ENCODE peak calls at places on chromosomes 7 and 10, in ten cellular contexts. P, Y, S, X, R, B, T, Q, I and D are unnamed samples. For H3K4me1, the result is how much of the 10 kb centered on the place peaks cover.

GRCh38 chr10:48772059-48772458 is 87.4 kb downstream of the WDFY4 start:
- DNase-seq in X (no peak), Y (no peak), P (no peak), T (no peak), S (no peak), I (no peak), B (no peak), Q (no peak), R (no peak), D (no peak)

GRCh38 chr7:46953008-46953407 is 628.9 kb downstream of the TNS3 start:
- DNase-seq in P (no peak), B (no peak), Q (no peak), Y (no peak), T (no peak), X (no peak), S (no peak), I (no peak), R (no peak), D (no peak)

GRCh38 chr7:130904792-130905191 is 170.8 kb upstream of the KLF14 start:
- DNase-seq in P (no peak), T (no peak), Q (no peak), I (peak), S (peak), X (no peak), Y (no peak), R (peak), B (no peak), D (no peak)

GRCh38 chr10:44860811-44861751 is 50.1 kb upstream of the TMEM72 start:
- DNase-seq in X (peak), Y (no peak), T (no peak), B (no peak), R (peak), S (peak), P (no peak), Q (peak), I (peak), D (no peak)

GRCh38 chr10:111440501-111440900 is 363.7 kb downstream of the ADRA2A start:
- DNase-seq in B (no peak), X (no peak), S (no peak), T (no peak), R (no peak), Y (no peak), I (no peak), Q (no peak), P (no peak), D (no peak)

GRCh38 chr10:73584737-73585136 is 6.4 kb downstream of the USP54 start:
- DNase-seq in I (no peak), X (no peak), T (no peak), P (no peak), Q (no peak), S (peak), Y (no peak), B (no peak), R (peak), D (no peak)

GRCh38 chr7:26507375-26508068 is 215.9 kb downstream of the SNX10 start:
- DNase-seq in X (no peak), Y (no peak), R (no peak), P (no peak), I (no peak), Q (no peak), T (no peak), S (no peak), B (no peak), D (no peak)

GRCh38 chr10:11454958-11455566 is 156.4 kb downstream of the USP6NL start:
- DNase-seq in Q (no peak), P (no peak), T (no peak), R (no peak), Y (no peak), B (no peak), I (no peak), S (no peak), X (no peak), D (no peak)

GRCh38 chr10:70404906-70405824 is 1.2 kb downstream of the EIF4EBP2 start:
- DNase-seq in I (peak), Q (peak), X (peak), T (peak), R (peak), S (peak), Y (peak), B (peak), P (peak), D (peak)

GRCh38 chr7:79598351-79598750 is 144.9 kb upstream of the MAGI2 start:
- DNase-seq in T (no peak), X (no peak), Q (no peak), B (no peak), I (no peak), S (no peak), Y (no peak), P (no peak), R (no peak), D (no peak)

GRCh38 chr7:23115991-23116390 is 10.4 kb downstream of the KLHL7 start:
- DNase-seq in Y (no peak), R (no peak), P (no peak), B (peak), I (no peak), X (no peak), Q (no peak), S (no peak), T (no peak), D (no peak)

GRCh38 chr7:152424348-152425108 is 11.3 kb downstream of the KMT2C start:
- DNase-seq in T (no peak), R (no peak), S (peak), Y (no peak), P (no peak), X (no peak), I (no peak), B (no peak), Q (no peak), D (no peak)

GRCh38 chr7:27156508-27156898 is at the start of gene HOXA7:
- DNase-seq in B (peak), S (peak), I (peak), X (peak), R (no peak), P (peak), Y (no peak), T (peak), Q (no peak), D (peak)

GRCh38 chr10:83677795-83678194 is 461.5 kb upstream of the GHITM start:
- DNase-seq in Y (peak), R (no peak), I (no peak), X (peak), T (no peak), S (no peak), P (no peak), Q (no peak), B (peak), D (no peak)

GRCh38 chr7:139304517-139304916 is 36.6 kb upstream of the FMC1 start:
- DNase-seq in X (no peak), T (no peak), Y (no peak), Q (no peak), B (no peak), S (no peak), P (no peak), R (no peak), I (no peak), D (no peak)

GRCh38 chr10:131271966-131272365 is 39.6 kb downstream of the TCERG1L start:
- DNase-seq in S (no peak), B (no peak), I (no peak), R (no peak), P (no peak), X (no peak), T (no peak), Y (no peak), Q (no peak), D (no peak)

GRCh38 chr7:128459394-128459878 is 3.8 kb downstream of the HILPDA start:
- DNase-seq in B (peak), T (peak), P (peak), S (peak), R (peak), I (peak), X (peak), Q (peak), Y (peak), D (peak)

GRCh38 chr7:24743471-24743870 is 13.8 kb downstream of the GSDME start:
- DNase-seq in R (no peak), P (no peak), T (no peak), B (no peak), I (no peak), Y (no peak), X (no peak), S (no peak), Q (no peak), D (no peak)

GRCh38 chr7:51451751-51452465 is 135.3 kb upstream of the COBL start:
- DNase-seq in S (no peak), X (no peak), Y (no peak), Q (no peak), R (no peak), P (no peak), T (no peak), B (no peak), I (no peak), D (no peak)

GRCh38 chr7:47636111-47636692 is 54.3 kb upstream of the TNS3 start:
- DNase-seq in Q (no peak), P (no peak), Y (peak), I (no peak), T (no peak), R (no peak), B (no peak), S (peak), X (no peak), D (no peak)

GRCh38 chr7:107152011-107152410 is 16.8 kb upstream of the HBP1 start:
- DNase-seq in Y (no peak), S (peak), B (no peak), Q (peak), X (no peak), T (no peak), R (peak), I (no peak), P (no peak), D (no peak)

GRCh38 chr7:20403356-20403755 is 72.7 kb downstream of the ITGB8 start:
- DNase-seq in Y (peak), R (no peak), I (no peak), X (peak), S (peak), T (peak), Q (no peak), B (peak), P (no peak), D (no peak)

GRCh38 chr7:97732567-97733275 is 835 bp downstream of the TAC1 start:
- DNase-seq in I (no peak), B (no peak), Y (no peak), P (no peak), X (no peak), R (no peak), S (no peak), T (no peak), Q (no peak), D (no peak)

GRCh38 chr10:8049874-8050560 is 4.5 kb upstream of the GATA3 start:
- DNase-seq in S (no peak), X (no peak), T (no peak), P (no peak), B (no peak), Y (no peak), I (no peak), R (no peak), Q (no peak), D (no peak)

GRCh38 chr10:124450010-124450782 is at the start of gene NKX1-2:
- DNase-seq in Q (no peak), S (peak), X (no peak), I (no peak), Y (no peak), B (peak), T (no peak), R (no peak), P (no peak), D (no peak)

GRCh38 chr10:109912335-109913282 is 10.7 kb downstream of the XPNPEP1 start:
- DNase-seq in Q (peak), B (no peak), P (no peak), R (peak), I (no peak), S (peak), X (no peak), Y (no peak), T (no peak), D (no peak)

GRCh38 chr10:124736491-124737136 is 7.6 kb downstream of the FAM53B start:
- DNase-seq in Y (peak), I (peak), P (peak), S (peak), R (peak), Q (peak), T (no peak), B (peak), X (peak), D (peak)

GRCh38 chr7:34061175-34061574 is 155.8 kb downstream of the BMPER start:
- DNase-seq in B (no peak), I (no peak), S (peak), Q (no peak), Y (no peak), X (no peak), P (no peak), R (peak), T (no peak), D (no peak)

GRCh38 chr7:121006731-121007315 is 18.3 kb downstream of the CPED1 start:
- DNase-seq in Y (no peak), Q (no peak), R (no peak), I (no peak), B (no peak), S (no peak), T (no peak), P (no peak), X (no peak), D (no peak)

DNA sequence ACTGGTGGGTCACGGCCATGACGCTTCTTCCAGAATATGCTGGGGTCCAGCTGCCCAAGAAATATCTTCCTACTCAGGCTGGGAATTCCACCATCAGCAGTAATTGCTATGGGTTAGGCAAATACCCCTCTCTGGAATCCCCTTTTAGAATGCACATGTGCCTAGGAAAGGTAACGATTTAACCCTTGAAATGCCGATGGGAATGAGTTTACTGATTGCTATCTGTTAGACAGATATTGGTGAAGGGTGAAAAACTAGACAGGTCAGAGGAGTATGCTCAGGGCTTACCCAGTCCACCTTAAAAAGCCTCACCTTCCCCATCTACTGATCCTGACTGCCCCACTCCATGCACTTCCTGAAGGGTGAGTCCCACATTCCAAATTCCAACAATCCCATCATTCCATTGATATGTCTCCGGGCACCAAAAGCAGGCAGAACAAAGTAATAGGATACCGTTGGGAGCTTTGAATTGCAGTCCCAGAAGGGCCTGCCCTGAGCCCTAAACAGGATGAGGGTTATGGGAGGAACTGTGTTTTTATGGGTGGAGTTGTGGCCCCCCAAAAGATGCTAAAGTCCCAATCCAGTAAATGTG is 59.3 kb downstream of the DLG5 start:
- DNase-seq in Y (no peak), Q (no peak), X (no peak), T (no peak), S (no peak), R (no peak), P (no peak), I (no peak), B (no peak), D (no peak)
- H3K27ac ChIP-seq in Y (no peak), Q (no peak), X (peak), T (no peak), S (no peak), R (no peak), P (no peak), I (no peak), B (no peak), D (no peak)

DNA sequence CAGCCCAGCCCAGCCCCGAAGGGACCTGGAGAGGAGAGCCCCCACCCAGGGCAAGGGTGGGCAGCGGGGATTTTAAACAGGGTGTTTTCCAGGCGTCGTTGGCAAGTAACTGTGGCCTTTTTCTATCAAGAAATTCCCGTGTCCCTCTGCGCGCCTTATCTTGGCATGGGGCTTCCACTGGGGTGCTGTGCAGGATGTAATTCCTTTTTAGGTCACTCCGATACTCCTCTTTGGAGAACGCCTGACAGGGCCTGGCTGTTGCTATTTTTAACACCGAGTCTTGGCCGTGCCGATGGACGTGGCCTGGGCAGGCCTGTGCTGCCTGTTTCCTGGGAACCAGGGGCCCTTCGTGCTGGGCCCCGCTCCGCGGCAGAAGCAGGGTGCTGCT is 93.8 kb downstream of the INPP5A start:
- DNase-seq in Y (peak), X (peak), T (no peak), B (peak), Q (no peak), P (peak), R (no peak), S (peak), I (peak), D (peak)
- H3K4me1 ChIP-seq in Y (half or more), X (under half), T (under half), B (half or more), Q (under half), P (half or more), R (under half), S (under half), I (half or more), D (half or more)

GRCh38 chr10:19815036-19815435 is 1.2 kb upstream of the PLXDC2 start:
- DNase-seq in I (no peak), S (no peak), T (no peak), Y (no peak), X (no peak), Q (no peak), B (no peak), R (no peak), P (no peak), D (no peak)

GRCh38 chr10:19816420-19817250 is at the start of gene PLXDC2:
- DNase-seq in X (peak), T (peak), I (peak), Y (peak), R (peak), Q (no peak), B (peak), S (peak), P (peak), D (no peak)

GRCh38 chr10:19819419-19820033 is 3.3 kb downstream of the PLXDC2 start:
- DNase-seq in T (no peak), R (peak), I (no peak), S (peak), X (no peak), Y (no peak), Q (no peak), P (peak), B (peak), D (peak)

GRCh38 chr10:19815478-19816419 is 483 bp upstream of the PLXDC2 start:
- DNase-seq in S (peak), Q (no peak), B (peak), X (peak), I (peak), Y (peak), T (peak), R (no peak), P (peak), D (peak)

DNA sequence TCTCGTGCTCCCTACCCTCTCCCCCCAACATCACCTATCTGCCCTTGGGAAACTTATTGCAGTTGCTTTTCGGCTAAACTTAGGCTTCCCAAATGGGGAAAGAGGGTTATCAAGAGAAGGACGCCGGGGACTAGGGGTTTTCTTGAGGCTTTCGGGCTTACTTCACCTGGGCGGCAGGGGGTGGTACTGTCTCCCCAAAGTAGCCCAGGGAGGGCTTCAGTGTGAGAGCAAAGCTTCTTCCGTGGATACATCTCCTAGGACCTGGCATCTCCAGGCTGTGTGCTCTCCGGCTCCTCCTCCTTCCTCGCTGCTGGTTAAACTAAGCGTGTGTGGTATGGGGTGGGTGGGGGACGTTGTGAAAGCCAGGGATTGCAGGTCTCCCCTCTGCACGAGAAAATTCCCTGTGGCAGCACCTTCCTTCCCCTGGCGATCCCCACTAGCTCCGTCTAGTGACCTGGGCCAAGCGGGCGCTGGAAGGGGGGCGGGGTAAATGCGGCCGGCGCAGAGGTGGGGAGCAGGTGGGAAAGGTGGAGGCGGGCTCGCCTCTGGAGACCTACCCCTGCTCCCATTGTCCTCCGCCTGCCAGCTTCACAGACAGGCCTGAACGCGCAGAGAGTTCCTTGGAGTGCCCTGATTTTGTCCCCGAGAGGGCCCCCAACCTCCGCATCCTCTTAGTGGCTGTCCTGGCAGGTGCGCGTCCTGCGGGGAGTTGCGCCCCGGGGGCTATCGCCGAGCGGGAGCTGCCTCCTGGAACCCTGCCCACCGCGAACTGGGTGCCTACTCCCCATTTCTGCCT is 1.2 kb downstream of the PLXDC2 start:
- DNase-seq in P (peak), R (no peak), I (no peak), B (peak), Q (no peak), S (peak), X (peak), T (no peak), Y (no peak), D (no peak)
- H3K27ac ChIP-seq in P (peak), R (no peak), I (peak), B (peak), Q (no peak), S (no peak), X (peak), T (peak), Y (peak), D (peak)

GRCh38 chr10:21524131-21524525 is 1.4 kb downstream of the SKIDA1 start:
- DNase-seq in B (no peak), Y (no peak), Q (no peak), T (no peak), R (no peak), S (no peak), X (no peak), P (no peak), I (no peak), D (no peak)

GRCh38 chr10:21523557-21524008 is 1.9 kb downstream of the SKIDA1 start:
- DNase-seq in Q (no peak), Y (no peak), P (no peak), X (no peak), R (no peak), T (no peak), S (peak), B (peak), I (peak), D (peak)

GRCh38 chr10:21525367-21526183 is at the start of gene SKIDA1:
- DNase-seq in X (peak), R (peak), P (peak), B (peak), Q (peak), Y (peak), I (peak), T (peak), S (peak), D (peak)

GRCh38 chr10:21526184-21526951 is 886 bp upstream of the SKIDA1 start:
- DNase-seq in Y (peak), T (peak), Q (no peak), X (peak), S (peak), R (peak), I (peak), B (peak), P (peak), D (peak)

DNA sequence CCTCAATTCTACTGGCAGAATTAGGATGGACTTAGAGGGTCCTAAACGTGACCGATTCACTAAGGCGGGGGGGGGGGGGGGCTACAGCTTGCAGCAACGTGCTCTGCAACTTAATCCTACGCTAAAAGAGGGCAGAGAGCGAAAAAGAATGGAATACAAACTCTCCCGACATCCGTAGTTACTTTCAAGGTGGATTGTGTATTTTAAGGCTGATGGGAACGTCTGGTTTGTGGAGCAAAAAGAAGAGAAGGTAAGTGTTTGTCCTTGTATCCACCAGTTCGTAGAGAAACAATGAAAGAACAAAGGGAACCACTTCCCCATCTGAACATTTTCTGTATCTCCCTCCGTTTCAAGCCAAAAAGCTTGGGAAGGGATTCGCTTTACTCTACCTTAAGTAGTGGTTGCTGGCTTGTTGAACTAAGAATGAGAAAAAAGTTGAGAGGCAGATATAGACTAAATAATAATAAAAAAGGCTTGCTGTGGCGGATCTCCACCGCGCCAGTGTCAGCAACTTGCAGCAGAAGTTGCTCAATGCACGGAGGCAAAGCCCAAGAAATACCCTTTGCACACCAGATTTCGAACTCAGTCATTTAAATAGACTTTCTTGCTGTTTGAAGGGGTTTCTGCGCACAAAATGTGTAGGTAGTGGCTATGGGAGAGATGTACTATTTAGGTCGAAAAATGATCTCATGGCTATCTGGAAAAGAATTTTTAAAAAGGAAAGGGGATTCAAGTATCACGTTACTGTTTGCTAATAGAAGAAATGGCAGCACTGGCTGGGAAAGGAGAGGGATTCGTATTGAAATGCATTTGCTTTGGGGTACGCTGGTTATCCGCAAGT is 736 bp downstream of the SKIDA1 start:
- DNase-seq in Q (peak), Y (no peak), X (no peak), T (no peak), S (peak), B (no peak), P (no peak), I (peak), R (no peak), D (no peak)
- H3K4me1 ChIP-seq in Q (under half), Y (half or more), X (under half), T (under half), S (under half), B (under half), P (under half), I (under half), R (under half), D (under half)